ENCODE peak calls at places on chromosomes 13 and 19, in six cellular contexts. V, Z, P, N, C and M are unnamed samples.

GRCh38 chr13:33207616-33207964 is 78.0 kb downstream of the STARD13 start:
- DNase-seq in Z (no peak), N (no peak), V (peak), P (no peak), C (no peak), M (no peak)

GRCh38 chr13:111269508-111269907 is 50.9 kb upstream of the TEX29 start:
- DNase-seq in Z (no peak), N (no peak), C (no peak), V (no peak), P (no peak), M (no peak)

GRCh38 chr19:918481-919156 is 1.5 kb downstream of the KISS1R start:
- DNase-seq in P (no peak), C (no peak), N (no peak), V (no peak), Z (no peak), M (no peak)

GRCh38 chr19:43584484-43584883 is 8.9 kb downstream of the PINLYP start:
- DNase-seq in Z (no peak), P (no peak), N (no peak), C (no peak), V (no peak), M (no peak)

GRCh38 chr19:58578430-58578925 is 5.3 kb upstream of the MZF1 start:
- DNase-seq in V (no peak), P (no peak), C (no peak), Z (no peak), N (no peak), M (no peak)

GRCh38 chr13:47291116-47291656 is 394.3 kb upstream of the HTR2A start:
- DNase-seq in Z (no peak), N (no peak), P (no peak), V (no peak), C (no peak), M (no peak)

GRCh38 chr13:25943081-25943480 is 108.7 kb downstream of the SHISA2 start:
- DNase-seq in Z (no peak), C (no peak), N (no peak), V (no peak), P (peak), M (no peak)

GRCh38 chr19:3132971-3133792 is 2.7 kb upstream of the GNA15 start:
- DNase-seq in C (peak), N (no peak), Z (peak), V (no peak), P (peak), M (peak)

GRCh38 chr13:48801255-48801654 is 147.5 kb downstream of the CYSLTR2 start:
- DNase-seq in P (no peak), Z (peak), C (no peak), V (no peak), N (no peak), M (no peak)

GRCh38 chr13:98523455-98524102 is 53.3 kb downstream of the STK24 start:
- DNase-seq in V (no peak), N (no peak), P (no peak), C (peak), Z (no peak), M (no peak)

GRCh38 chr19:38669532-38669931 is 22.1 kb downstream of the ACTN4 start:
- DNase-seq in Z (no peak), V (no peak), P (peak), N (no peak), C (no peak), M (no peak)

GRCh38 chr19:5184930-5185329 is 155.7 kb downstream of the PTPRS start:
- DNase-seq in Z (no peak), N (no peak), P (no peak), C (no peak), V (no peak), M (no peak)

GRCh38 chr19:16001481-16002312 is 52.9 kb downstream of the OR10H4 start:
- DNase-seq in C (peak), V (peak), N (no peak), P (peak), Z (no peak), M (no peak)

GRCh38 chr19:49713236-49713845 is 22.4 kb downstream of the CPT1C start:
- DNase-seq in P (no peak), Z (no peak), C (no peak), N (no peak), V (no peak), M (no peak)

GRCh38 chr13:107545946-107546502 is 669.3 kb downstream of the LIG4 start:
- DNase-seq in N (no peak), Z (no peak), P (no peak), V (no peak), C (no peak), M (no peak)

GRCh38 chr19:30446844-30447243 is 74.7 kb downstream of the ZNF536 start:
- DNase-seq in P (no peak), C (no peak), N (no peak), V (no peak), Z (no peak), M (no peak)

GRCh38 chr13:45728759-45729158 is 26.6 kb downstream of the CBY2 start:
- DNase-seq in V (peak), Z (no peak), P (peak), C (no peak), N (peak), M (peak)

GRCh38 chr13:45055198-45055901 is 65.0 kb upstream of the GTF2F2 start:
- DNase-seq in V (no peak), P (no peak), C (peak), Z (no peak), N (no peak), M (no peak)

GRCh38 chr19:1883784-1884183 is 1.5 kb downstream of the ABHD17A start:
- DNase-seq in P (peak), Z (no peak), N (no peak), V (no peak), C (no peak), M (no peak)

GRCh38 chr13:79810018-79810417 is 329.1 kb downstream of the NDFIP2 start:
- DNase-seq in C (no peak), N (no peak), V (no peak), Z (no peak), P (no peak), M (no peak)

GRCh38 chr19:9958451-9958850 is 22.1 kb upstream of the OLFM2 start:
- DNase-seq in Z (no peak), C (no peak), N (no peak), V (no peak), P (no peak), M (no peak)

GRCh38 chr13:44826586-44827350 is 162.5 kb downstream of the NUFIP1 start:
- DNase-seq in V (no peak), N (no peak), P (no peak), Z (no peak), C (no peak), M (no peak)

GRCh38 chr13:61414686-61415664 is 674 bp downstream of the PCDH20 start:
- DNase-seq in N (peak), C (no peak), P (peak), V (peak), Z (peak), M (no peak)

GRCh38 chr13:101544979-101545378 is 92.5 kb downstream of the ITGBL1 start:
- DNase-seq in V (no peak), C (no peak), P (no peak), Z (no peak), N (no peak), M (no peak)

GRCh38 chr13:44703371-44703770 is 127.2 kb upstream of the TSC22D1 start:
- DNase-seq in N (no peak), V (no peak), Z (no peak), P (no peak), C (no peak), M (no peak)

GRCh38 chr13:94389544-94390351 is 89.7 kb downstream of the DCT start:
- DNase-seq in P (no peak), V (no peak), N (no peak), C (no peak), Z (no peak), M (no peak)

GRCh38 chr19:38877781-38878574 is at the start of gene RINL:
- DNase-seq in N (no peak), V (no peak), P (peak), C (no peak), Z (peak), M (peak)

GRCh38 chr13:50999641-51000040 is 90.0 kb downstream of the RNASEH2B start:
- DNase-seq in P (no peak), C (no peak), Z (no peak), V (no peak), N (no peak), M (no peak)

GRCh38 chr19:42023121-42023942 is 29.3 kb upstream of the ATP1A3 start:
- DNase-seq in N (peak), P (peak), C (no peak), V (peak), Z (peak), M (peak)

GRCh38 chr19:27920774-27921173 is 1292.2 kb downstream of the UQCRFS1 start:
- DNase-seq in V (no peak), N (no peak), C (no peak), P (no peak), Z (no peak), M (no peak)

GRCh38 chr13:113939129-113939904 is 34.6 kb downstream of the C13orf46 start:
- DNase-seq in V (no peak), C (no peak), N (no peak), Z (peak), P (no peak), M (no peak)

GRCh38 chr19:32864318-32865007 is 5.1 kb downstream of the SLC7A9 start:
- DNase-seq in P (no peak), Z (no peak), C (no peak), N (no peak), V (no peak), M (no peak)

GRCh38 chr19:32865326-32865725 is 4.2 kb downstream of the SLC7A9 start:
- DNase-seq in C (no peak), N (no peak), Z (no peak), P (no peak), V (no peak), M (no peak)

GRCh38 chr19:32863301-32863700 is 6.3 kb downstream of the SLC7A9 start:
- DNase-seq in P (no peak), C (no peak), V (no peak), N (no peak), Z (no peak), M (no peak)

GRCh38 chr19:32862741-32863140 is 6.8 kb downstream of the SLC7A9 start:
- DNase-seq in N (no peak), V (no peak), Z (no peak), C (no peak), P (no peak), M (no peak)

DNA sequence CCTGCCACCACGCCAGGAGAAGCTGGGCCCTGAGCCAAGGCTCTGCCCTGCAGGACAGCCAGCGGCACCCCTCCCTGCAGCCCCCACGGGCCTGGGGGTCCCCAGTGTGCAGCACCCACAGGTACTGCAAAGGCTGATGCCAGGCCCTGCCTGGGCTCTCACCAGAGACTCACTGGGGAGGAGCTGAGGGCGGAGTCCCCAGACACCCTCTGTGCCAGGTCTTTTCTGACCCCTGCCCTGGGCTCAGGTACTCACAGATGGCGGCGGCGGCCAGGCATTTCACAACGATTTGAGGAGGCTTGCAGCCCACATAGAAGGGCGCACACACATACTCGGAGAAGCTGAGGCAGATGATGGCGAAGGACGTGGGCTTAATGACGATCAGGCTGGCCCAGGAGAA is 5.7 kb downstream of the SLC7A9 start:
- DNase-seq in V (no peak), Z (no peak), C (no peak), P (no peak), N (no peak), M (no peak)
- TF ChIP-seq GABPA in V (no peak), Z (no peak), C (no peak), P (no peak), N (no peak), M (no peak)

DNA sequence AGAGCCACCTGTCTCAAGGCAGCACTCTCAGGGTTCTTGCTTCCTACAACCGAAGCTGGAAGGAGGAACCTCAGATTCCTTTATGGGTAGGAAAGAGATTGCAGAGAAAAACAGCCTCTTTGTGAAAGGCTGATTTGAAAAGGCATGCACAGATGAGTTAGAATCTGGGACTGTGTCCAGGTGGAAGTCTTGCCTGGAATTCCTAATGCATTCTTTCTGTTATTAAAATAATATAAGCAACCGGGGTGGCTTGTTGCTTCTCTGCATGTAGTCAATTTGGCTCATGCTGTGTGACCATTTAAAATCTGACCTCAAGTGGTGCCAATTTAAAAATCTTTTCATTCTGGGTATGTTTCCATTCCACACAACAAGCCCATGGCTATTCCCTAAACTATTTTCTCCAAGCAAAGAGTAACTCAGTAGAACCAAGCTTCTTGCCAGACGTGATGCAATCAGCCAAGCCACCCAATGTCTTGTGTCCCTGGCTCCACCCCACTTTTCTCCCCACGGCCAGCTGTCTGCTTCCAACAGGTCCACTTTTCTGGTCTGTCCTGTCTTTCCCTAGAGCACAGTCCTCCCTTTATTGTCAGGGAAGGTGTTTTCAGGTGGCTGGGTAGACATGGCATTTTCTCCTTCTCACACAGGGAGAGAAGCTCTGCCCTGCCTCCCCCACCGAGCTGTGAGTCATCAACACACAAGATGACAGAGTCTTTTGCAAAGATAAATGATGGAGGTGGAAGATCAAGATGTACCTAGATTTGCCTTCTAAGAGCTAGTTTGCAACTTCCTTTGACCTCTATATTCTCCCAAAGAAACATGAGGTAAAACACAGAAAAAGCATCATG is 394.3 kb downstream of the FOXO1 start:
- DNase-seq in P (no peak), V (no peak), Z (no peak), N (no peak), C (no peak), M (no peak)
- TF ChIP-seq GABPA in P (no peak), V (no peak), Z (no peak), N (no peak), C (no peak), M (no peak)

DNA sequence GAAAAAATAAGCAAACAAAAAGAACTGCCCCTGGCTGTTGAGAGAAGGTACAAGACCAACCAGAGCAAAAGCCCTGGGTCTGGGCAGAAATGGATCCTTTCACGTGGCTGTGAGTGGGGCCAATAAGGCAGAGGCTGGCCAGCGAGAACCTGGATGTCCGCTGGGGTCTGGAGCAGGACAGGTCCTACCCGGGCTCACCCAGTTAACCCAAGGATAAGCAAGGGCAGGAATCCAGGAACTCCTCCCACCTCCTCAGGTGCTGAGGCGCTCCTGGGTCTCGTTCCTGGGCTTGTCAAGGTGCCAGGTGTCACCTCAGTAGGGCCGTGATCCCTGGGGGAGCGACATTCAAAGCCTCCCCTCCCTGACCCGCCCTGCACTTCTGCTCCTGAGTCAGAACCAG is 4.7 kb upstream of the SLC5A5 start:
- DNase-seq in P (no peak), N (peak), Z (peak), V (no peak), C (no peak), M (no peak)
- TF ChIP-seq GABPA in P (no peak), N (no peak), Z (no peak), V (no peak), C (no peak), M (no peak)

GRCh38 chr19:34241513-34242337 is 12.6 kb upstream of the GARRE1 start:
- DNase-seq in Z (no peak), N (peak), C (no peak), V (peak), P (peak), M (peak)
- TF ChIP-seq GABPA in Z (no peak), N (no peak), C (no peak), V (no peak), P (no peak), M (no peak)

GRCh38 chr13:99566125-99567083 is 65.1 kb downstream of the TM9SF2 start:
- DNase-seq in C (no peak), V (no peak), N (no peak), P (no peak), Z (no peak), M (no peak)

GRCh38 chr13:99575376-99575775 is 74.1 kb downstream of the TM9SF2 start:
- DNase-seq in V (no peak), N (peak), P (no peak), C (no peak), Z (no peak), M (no peak)

GRCh38 chr13:99572921-99573320 is 71.6 kb downstream of the TM9SF2 start:
- DNase-seq in Z (no peak), V (no peak), N (no peak), P (no peak), C (no peak), M (no peak)

DNA sequence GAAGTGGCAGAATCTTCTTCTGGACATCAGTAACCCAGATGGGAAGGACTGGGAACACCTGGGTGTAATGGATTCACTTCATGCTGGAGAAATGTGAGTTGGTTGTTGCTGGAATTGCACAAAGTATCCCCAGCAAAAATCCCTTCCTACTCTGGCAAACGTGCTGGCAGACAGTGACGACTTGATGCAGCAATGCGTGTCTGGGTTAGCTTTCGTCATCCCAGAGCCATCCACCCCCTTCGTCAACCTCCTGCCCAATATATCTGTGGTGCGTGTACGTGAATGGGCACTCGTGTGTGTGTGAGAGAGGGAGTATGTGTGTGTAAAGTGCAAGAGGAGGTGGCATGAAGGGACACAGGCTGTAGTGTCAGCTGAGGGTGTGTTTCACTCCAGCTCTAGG is 70.9 kb downstream of the TM9SF2 start:
- DNase-seq in Z (no peak), C (no peak), V (no peak), N (no peak), P (no peak), M (no peak)
- TF ChIP-seq GABPA in Z (no peak), C (no peak), V (no peak), N (no peak), P (no peak), M (no peak)

DNA sequence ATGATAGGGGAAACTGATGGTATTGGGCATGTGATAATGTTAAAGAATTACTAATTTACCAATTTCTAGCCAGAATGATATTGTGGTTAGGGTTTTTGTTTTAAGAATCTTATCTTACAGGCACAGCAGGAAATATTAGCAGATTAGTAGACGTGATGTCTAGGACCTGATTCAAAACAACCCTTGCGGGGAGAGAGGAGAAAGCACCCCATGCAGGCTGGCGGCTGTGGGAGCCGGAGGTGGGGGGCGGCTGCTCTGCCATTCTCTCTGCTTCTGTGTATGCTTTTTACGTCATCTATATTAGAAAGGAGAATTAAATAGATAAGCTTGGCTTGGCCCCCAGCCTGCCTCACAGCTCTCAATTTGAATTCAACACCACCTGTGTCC is 41.5 kb downstream of the MLLT1 start:
- DNase-seq in N (no peak), Z (peak), V (no peak), C (no peak), P (no peak), M (peak)
- TF ChIP-seq GABPA in N (no peak), Z (no peak), V (no peak), C (no peak), P (no peak), M (no peak)

GRCh38 chr19:7607874-7608560 is 12.4 kb downstream of the CAMSAP3 start:
- DNase-seq in N (no peak), V (no peak), C (no peak), Z (no peak), P (no peak), M (no peak)
- TF ChIP-seq GABPA in N (no peak), V (no peak), C (no peak), Z (no peak), P (no peak), M (no peak)